ENCODE peak calls at places on chromosomes 4 and X, in six cellular contexts. C is HCT116, T is mammary epithelial cell, W is GM12878, U is neural progenitor cell, Y is fibroblast of lung. H is an unnamed sample.

GRCh38 chr4:77358315-77358928 is 201.4 kb downstream of the CCNG2 start:
- DNase-seq in C (peak), T (peak), W (no peak), U (peak), Y (peak), H (peak)

GRCh38 chrX:153772608-153773217 is 8.1 kb upstream of the SRPK3 start:
- DNase-seq in C (no peak), T (no peak), W (no peak), U (no peak), Y (no peak), H (no peak)

GRCh38 chr4:169815606-169816005 is 57.9 kb upstream of the HPF1 start:
- DNase-seq in C (no peak), T (peak), W (no peak), U (no peak), Y (peak), H (peak)

GRCh38 chrX:54444752-54445151 is 4.5 kb downstream of the TSR2 start:
- DNase-seq in C (no peak), T (no peak), W (no peak), U (no peak), Y (no peak), H (no peak)

GRCh38 chr4:185202984-185203379 is 818 bp downstream of the CFAP97 start:
- DNase-seq in C (no peak), T (no peak), W (no peak), U (no peak), Y (no peak), H (no peak)

GRCh38 chr4:169286562-169287301 is 16.0 kb upstream of the SH3RF1 start:
- DNase-seq in C (no peak), T (peak), W (no peak), U (no peak), Y (no peak), H (no peak)

GRCh38 chr4:183327827-183328226 is 5.6 kb upstream of the CLDN24 start:
- DNase-seq in C (no peak), T (no peak), W (no peak), U (no peak), Y (no peak), H (no peak)

GRCh38 chr4:16967722-16968121 is 69.3 kb upstream of the LDB2 start:
- DNase-seq in C (no peak), T (no peak), W (no peak), U (no peak), Y (peak), H (no peak)

GRCh38 chrX:112941209-112941788 is 100.7 kb upstream of the AMOT start:
- DNase-seq in C (no peak), T (no peak), W (peak), U (no peak), Y (no peak), H (peak)

GRCh38 chrX:151801980-151802379 is 67.4 kb downstream of the CNGA2 start:
- DNase-seq in C (no peak), T (no peak), W (no peak), U (no peak), Y (no peak), H (no peak)

GRCh38 chrX:20267924-20268701 is 1.4 kb upstream of the RPS6KA3 start:
- DNase-seq in C (no peak), T (no peak), W (no peak), U (peak), Y (peak), H (peak)

GRCh38 chr4:1060646-1061371 is 49.4 kb downstream of the FGFRL1 start:
- DNase-seq in C (no peak), T (no peak), W (no peak), U (no peak), Y (no peak), H (no peak)

GRCh38 chrX:40736170-40736505 is 796 bp upstream of the MED14 start:
- DNase-seq in C (no peak), T (no peak), W (no peak), U (peak), Y (no peak), H (no peak)

GRCh38 chrX:50971390-50971789 is 60.9 kb downstream of the BMP15 start:
- DNase-seq in C (peak), T (peak), W (no peak), U (no peak), Y (peak), H (no peak)

GRCh38 chr4:99504804-99505502 is 5.9 kb upstream of the C4orf17 start:
- DNase-seq in C (no peak), T (peak), W (no peak), U (no peak), Y (no peak), H (no peak)

GRCh38 chr4:15786743-15787142 is 8.6 kb downstream of the CD38 start:
- DNase-seq in C (no peak), T (no peak), W (no peak), U (no peak), Y (no peak), H (no peak)

GRCh38 chr4:129218897-129219296 is 122.9 kb downstream of the C4orf33 start:
- DNase-seq in C (no peak), T (no peak), W (no peak), U (no peak), Y (peak), H (no peak)

GRCh38 chr4:182862166-182862875 is 54.9 kb downstream of the DCTD start:
- DNase-seq in C (no peak), T (no peak), W (no peak), U (peak), Y (no peak), H (no peak)

GRCh38 chr4:148444296-148445070 is 2.3 kb upstream of the NR3C2 start:
- DNase-seq in C (no peak), T (peak), W (no peak), U (peak), Y (peak), H (peak)

GRCh38 chr4:62548108-62548524 is 1348.0 kb downstream of the ADGRL3 start:
- DNase-seq in C (no peak), T (no peak), W (no peak), U (peak), Y (no peak), H (no peak)

GRCh38 chr4:138576684-138577083 is 334.5 kb upstream of the SLC7A11 start:
- DNase-seq in C (peak), T (peak), W (no peak), U (peak), Y (peak), H (peak)

GRCh38 chr4:64306255-64306565 is 103.0 kb downstream of the TECRL start:
- DNase-seq in C (no peak), T (peak), W (no peak), U (no peak), Y (no peak), H (no peak)

GRCh38 chrX:11619426-11619825 is 46.3 kb downstream of the ARHGAP6 start:
- DNase-seq in C (no peak), T (peak), W (no peak), U (no peak), Y (peak), H (no peak)

GRCh38 chr4:137755033-137755471 is 222.8 kb upstream of the PCDH18 start:
- DNase-seq in C (peak), T (peak), W (no peak), U (no peak), Y (peak), H (no peak)

GRCh38 chrX:67351411-67351810 is 192.4 kb upstream of the AR start:
- DNase-seq in C (no peak), T (no peak), W (no peak), U (no peak), Y (no peak), H (no peak)

DNA sequence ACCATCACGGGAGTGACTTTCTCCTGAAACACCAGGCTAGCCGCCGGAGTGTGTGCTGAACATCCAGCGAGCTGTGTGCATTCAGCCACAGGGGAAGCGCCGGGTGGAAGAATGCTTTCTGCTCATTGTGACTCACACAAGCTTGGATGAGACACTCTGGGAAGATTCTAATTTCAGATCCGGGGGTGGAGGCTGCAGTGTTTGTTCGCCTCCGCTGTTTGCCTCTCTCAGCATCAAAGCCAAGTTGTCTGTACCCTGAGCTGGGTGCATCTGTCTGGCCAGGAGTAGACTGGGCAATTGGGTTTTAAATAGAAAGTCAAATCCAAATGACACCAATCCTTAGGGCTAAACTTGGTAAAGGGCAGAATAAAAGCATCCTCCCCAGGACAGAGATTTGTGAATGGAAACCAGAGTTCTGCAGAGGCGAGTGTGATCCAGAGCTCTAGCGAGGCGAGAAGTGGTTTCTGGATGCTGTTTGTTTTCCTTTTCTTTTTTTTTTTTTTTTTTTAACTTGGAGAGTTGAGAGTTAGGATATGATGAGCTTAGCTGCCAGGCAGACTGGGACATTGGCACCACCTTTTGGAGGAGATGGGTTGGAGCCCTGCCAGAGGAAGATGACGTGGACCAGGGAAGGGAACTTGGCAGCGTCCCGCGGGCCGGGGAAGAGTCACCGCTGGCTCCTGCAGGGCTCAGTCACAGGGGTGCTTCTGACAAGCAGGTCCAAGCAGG is 196.0 kb upstream of the PSAPL1 start:
- DNase-seq in C (peak), T (peak), W (no peak), U (no peak), Y (peak), H (peak)
- H3K4me3 ChIP-seq in C (peak), T (no peak), W (no peak), U (no peak), Y (no peak), H (no peak)

GRCh38 chr4:2415881-2416563 is 2.4 kb downstream of the ZFYVE28 start:
- DNase-seq in C (no peak), T (no peak), W (no peak), U (peak), Y (no peak), H (no peak)

GRCh38 chr4:2418652-2419571 is at the start of gene CFAP99:
- DNase-seq in C (peak), T (peak), W (peak), U (peak), Y (peak), H (peak)

GRCh38 chr4:2416564-2417195 is 1.8 kb downstream of the ZFYVE28 start:
- DNase-seq in C (no peak), T (no peak), W (no peak), U (peak), Y (peak), H (no peak)

GRCh38 chr4:2417765-2418651 is at the start of gene ZFYVE28:
- DNase-seq in C (no peak), T (peak), W (no peak), U (peak), Y (no peak), H (no peak)

DNA sequence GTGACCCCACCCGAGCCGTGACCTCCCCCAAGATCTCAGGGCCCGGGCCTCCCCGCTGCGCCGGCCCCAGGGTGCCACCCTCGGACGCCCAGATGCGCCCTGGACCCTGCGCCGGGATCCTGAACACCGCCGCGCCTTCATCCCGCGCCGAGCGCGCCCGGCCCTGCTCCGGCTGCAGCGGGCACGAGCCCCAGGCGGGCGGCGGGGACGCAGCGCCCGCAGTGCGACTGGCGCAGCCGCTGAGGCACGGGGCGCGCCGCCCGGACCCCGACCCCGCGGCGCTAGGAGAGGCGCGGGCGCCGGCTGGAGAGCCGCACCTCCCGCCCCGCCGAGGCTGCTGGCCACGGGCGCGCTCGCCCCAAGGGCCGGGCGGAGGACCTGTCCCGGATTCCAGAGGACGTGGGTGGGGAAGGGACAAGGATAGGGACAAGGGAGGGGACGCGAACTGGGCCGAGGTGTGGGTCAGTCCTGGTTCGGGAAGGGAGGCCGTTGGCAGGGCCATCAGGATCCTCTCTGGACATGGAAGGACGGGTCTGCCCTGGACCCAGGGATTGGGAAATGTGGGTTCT is 1.2 kb downstream of the ZFYVE28 start:
- DNase-seq in C (no peak), T (no peak), W (no peak), U (peak), Y (no peak), H (peak)
- TF ChIP-seq EZH2 in C (no peak), T (peak), W (peak), U (peak), Y (no peak), H (no peak)

GRCh38 chr4:20075479-20075878 is 176.2 kb upstream of the SLIT2 start:
- DNase-seq in C (no peak), T (no peak), W (no peak), U (no peak), Y (no peak), H (no peak)
- TF ChIP-seq CTCF in C (no peak), T (peak), W (no peak), U (no peak), Y (no peak), H (peak)

GRCh38 chr4:54103190-54103574 is 3.2 kb downstream of the GSX2 start:
- DNase-seq in C (no peak), T (no peak), W (no peak), U (peak), Y (no peak), H (no peak)
- H3K4me3 ChIP-seq in C (no peak), T (no peak), W (no peak), U (peak), Y (no peak), H (no peak)

GRCh38 chr4:13538427-13538973 is 5.8 kb downstream of the NKX3-2 start:
- DNase-seq in C (no peak), T (no peak), W (no peak), U (no peak), Y (no peak), H (no peak)

GRCh38 chr4:13539047-13539720 is 5.1 kb downstream of the NKX3-2 start:
- DNase-seq in C (no peak), T (no peak), W (no peak), U (peak), Y (no peak), H (no peak)

GRCh38 chr4:13541176-13541604 is 3.1 kb downstream of the NKX3-2 start:
- DNase-seq in C (no peak), T (no peak), W (no peak), U (no peak), Y (no peak), H (no peak)

GRCh38 chr4:13540446-13541175 is 3.7 kb downstream of the NKX3-2 start:
- DNase-seq in C (no peak), T (no peak), W (no peak), U (no peak), Y (no peak), H (no peak)

DNA sequence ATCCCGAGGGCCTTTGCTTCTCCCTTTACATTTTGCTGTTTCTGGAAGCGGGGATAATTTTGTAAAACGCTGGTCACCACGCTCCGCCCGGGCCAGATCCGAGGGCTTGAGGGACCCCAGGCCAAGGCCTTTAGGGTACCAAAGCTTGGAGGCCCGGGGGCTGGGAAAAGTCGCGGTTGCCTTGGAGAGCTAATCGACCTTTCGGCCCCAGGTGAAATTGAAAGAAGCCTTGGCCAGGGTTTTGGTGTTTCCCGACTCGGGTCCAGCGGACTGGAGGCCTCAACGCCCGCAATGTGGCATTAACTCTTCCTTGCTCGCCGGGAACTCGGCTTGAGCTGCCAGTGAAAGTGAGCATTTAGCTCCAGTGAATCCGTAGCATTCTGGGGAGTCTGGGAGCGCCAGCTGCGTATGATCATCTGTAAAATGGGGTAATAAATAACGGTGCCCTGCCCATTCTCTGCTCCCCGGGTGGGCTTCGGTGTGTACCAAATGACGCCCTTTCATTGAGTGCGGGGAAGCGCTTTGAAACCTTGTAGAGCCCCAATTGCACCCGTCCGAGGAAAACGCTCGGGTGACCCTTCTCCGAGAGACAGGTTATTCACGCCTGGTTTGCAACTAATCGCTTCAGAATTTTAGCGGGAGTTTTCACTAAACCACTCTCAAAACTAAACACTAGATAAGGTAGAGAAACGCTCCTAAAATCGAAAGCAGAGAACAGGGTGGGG is 4.4 kb downstream of the NKX3-2 start:
- DNase-seq in C (no peak), T (no peak), W (no peak), U (no peak), Y (no peak), H (no peak)
- TF ChIP-seq EZH2 in C (no peak), T (peak), W (no peak), U (peak), Y (peak), H (peak)